ENCODE peak calls at places on chromosomes 16 and 17, in seven cellular contexts. I, J, C, O, M, P and B are unnamed samples.

GRCh38 chr17:57607553-57608120 is 137.5 kb downstream of the CCDC182 start:
- DNase-seq in P (no peak), M (no peak), J (no peak), I (no peak), O (peak), C (no peak), B (no peak)

GRCh38 chr17:48024149-48025039 is 13.2 kb downstream of the COPZ2 start:
- DNase-seq in P (peak), I (peak), O (peak), M (no peak), J (peak), C (peak), B (peak)

GRCh38 chr17:82956726-82957468 is 117.1 kb upstream of the ZNF750 start:
- DNase-seq in I (no peak), P (no peak), C (peak), M (no peak), J (no peak), O (no peak), B (no peak)

GRCh38 chr17:28953444-28954118 is 2.3 kb upstream of the PHF12 start:
- DNase-seq in P (peak), O (no peak), C (no peak), I (no peak), M (no peak), J (peak), B (peak)

GRCh38 chr17:5667871-5668270 is 83.6 kb upstream of the NLRP1 start:
- DNase-seq in C (no peak), M (no peak), P (no peak), I (no peak), J (no peak), O (no peak), B (no peak)

GRCh38 chr17:75876190-75876937 is 2.0 kb downstream of the TRIM47 start:
- DNase-seq in P (peak), O (no peak), C (peak), J (no peak), M (no peak), I (peak), B (peak)

GRCh38 chr17:335691-336090 is 16.9 kb downstream of the RPH3AL start:
- DNase-seq in I (no peak), M (no peak), O (no peak), P (no peak), J (no peak), C (no peak), B (no peak)

GRCh38 chr16:30342751-30343490 is 12.2 kb downstream of the CD2BP2 start:
- DNase-seq in C (no peak), O (no peak), P (peak), M (no peak), J (no peak), I (no peak), B (no peak)

GRCh38 chr17:40349477-40350409 is 14.8 kb downstream of the GJD3 start:
- DNase-seq in I (no peak), M (no peak), C (peak), O (no peak), P (peak), J (no peak), B (no peak)

GRCh38 chr17:31915456-31916100 is 14.1 kb upstream of the UTP6 start:
- DNase-seq in M (no peak), P (no peak), J (no peak), O (no peak), C (no peak), I (no peak), B (no peak)

GRCh38 chr16:14510939-14511797 is 118.9 kb downstream of the PARN start:
- DNase-seq in P (no peak), J (no peak), M (no peak), C (no peak), I (no peak), O (no peak), B (no peak)

GRCh38 chr17:21296097-21297025 is 11.8 kb downstream of the MAP2K3 start:
- DNase-seq in P (no peak), C (peak), O (no peak), M (no peak), J (no peak), I (no peak), B (no peak)

GRCh38 chr17:80086081-80086480 is 15.3 kb upstream of the GAA start:
- DNase-seq in P (no peak), J (no peak), O (no peak), M (no peak), C (no peak), I (no peak), B (no peak)

GRCh38 chr17:72234951-72235350 is 114.1 kb downstream of the SOX9 start:
- DNase-seq in M (no peak), J (no peak), P (no peak), I (no peak), C (no peak), O (no peak), B (no peak)

GRCh38 chr17:38797828-38798227 is 1.5 kb downstream of the PIP4K2B start:
- DNase-seq in O (no peak), J (no peak), I (no peak), P (no peak), C (no peak), M (no peak), B (no peak)

GRCh38 chr17:37816951-37817350 is 72.1 kb upstream of the HNF1B start:
- DNase-seq in I (no peak), M (no peak), J (no peak), C (no peak), P (no peak), O (no peak), B (no peak)

GRCh38 chr16:65904361-65904760 is 462.1 kb upstream of the CDH5 start:
- DNase-seq in O (no peak), C (no peak), J (no peak), M (no peak), I (no peak), P (no peak), B (no peak)

GRCh38 chr17:77454560-77455095 is 313.9 kb downstream of the SEC14L1 start:
- DNase-seq in M (no peak), O (no peak), J (no peak), I (no peak), C (no peak), P (no peak), B (no peak)

GRCh38 chr16:55542459-55543082 is 23.9 kb upstream of the CAPNS2 start:
- DNase-seq in J (no peak), I (no peak), O (no peak), M (no peak), C (no peak), P (no peak), B (no peak)

GRCh38 chr17:7582401-7583252 is 1.0 kb upstream of the MPDU1 start:
- DNase-seq in J (no peak), P (no peak), O (no peak), M (no peak), C (no peak), I (no peak), B (no peak)

GRCh38 chr16:57407521-57408353 is 3.2 kb downstream of the CCL17 start:
- DNase-seq in O (no peak), P (no peak), I (no peak), J (no peak), C (no peak), M (no peak), B (no peak)

GRCh38 chr17:40354191-40355122 is 10.1 kb downstream of the GJD3 start:
- DNase-seq in I (no peak), C (no peak), M (no peak), O (no peak), J (no peak), P (peak), B (no peak)

DNA sequence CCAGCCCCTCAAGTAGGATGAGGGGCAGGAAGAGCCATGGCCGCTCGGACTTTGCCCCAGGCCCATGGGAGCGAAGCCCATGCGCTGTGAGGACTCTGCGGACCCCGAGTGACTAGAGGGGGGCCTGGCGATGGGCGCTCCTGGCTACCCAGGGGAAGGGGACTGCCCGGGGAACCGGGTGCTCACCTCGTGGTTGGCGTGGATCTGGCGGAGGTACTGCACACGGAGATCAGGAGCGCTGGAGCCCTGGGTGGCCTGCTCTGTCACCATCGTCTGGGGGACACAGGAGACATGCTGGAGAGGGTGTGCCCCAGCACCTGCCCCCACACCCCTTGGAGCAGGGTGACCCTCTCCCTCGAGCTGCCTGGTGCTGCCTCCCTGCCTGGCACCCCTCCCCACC is 11.0 kb downstream of the FAAP100 start:
- DNase-seq in C (no peak), O (no peak), I (no peak), M (no peak), J (no peak), P (no peak), B (no peak)
- H3K4me3 ChIP-seq in C (no peak), O (no peak), I (no peak), M (no peak), J (no peak), P (no peak), B (no peak)

GRCh38 chr17:14299261-14300093 is 1.4 kb upstream of the HS3ST3B1 start:
- DNase-seq in M (no peak), P (peak), I (peak), C (no peak), J (no peak), O (no peak), B (peak)
- H3K4me3 ChIP-seq in M (peak), P (peak), I (peak), C (peak), J (no peak), O (peak), B (no peak)

GRCh38 chr16:49528035-49528434 is 154.4 kb downstream of the C16orf78 start:
- DNase-seq in M (no peak), P (no peak), O (no peak), I (no peak), C (no peak), J (no peak), B (no peak)
- H3K4me3 ChIP-seq in M (peak), P (peak), O (peak), I (peak), C (peak), J (no peak), B (no peak)

GRCh38 chr17:16442594-16443389 is 27.4 kb downstream of the TRPV2 start:
- DNase-seq in C (no peak), M (no peak), J (no peak), O (no peak), I (no peak), P (no peak), B (no peak)
- H3K4me3 ChIP-seq in C (no peak), M (no peak), J (peak), O (no peak), I (no peak), P (no peak), B (no peak)

GRCh38 chr17:43360376-43360738 is 38.4 kb upstream of the ARL4D start:
- DNase-seq in O (no peak), I (peak), C (no peak), M (peak), J (no peak), P (peak), B (no peak)

GRCh38 chr17:43363181-43363925 is 35.4 kb upstream of the ARL4D start:
- DNase-seq in O (no peak), P (no peak), M (no peak), J (no peak), I (no peak), C (no peak), B (no peak)

GRCh38 chr17:43363926-43364285 is 34.9 kb upstream of the ARL4D start:
- DNase-seq in O (no peak), M (no peak), J (no peak), P (no peak), C (no peak), I (no peak), B (no peak)

GRCh38 chr17:43359469-43360105 is 39.2 kb upstream of the ARL4D start:
- DNase-seq in J (no peak), M (no peak), C (no peak), P (no peak), I (no peak), O (no peak), B (no peak)

GRCh38 chr17:43360739-43361498 is 37.9 kb upstream of the ARL4D start:
- DNase-seq in O (peak), J (peak), M (peak), I (peak), C (peak), P (peak), B (peak)
- H3K4me3 ChIP-seq in O (peak), J (peak), M (peak), I (peak), C (peak), P (peak), B (peak)

GRCh38 chr16:682493-683395 is 1.4 kb downstream of the JMJD8 start:
- DNase-seq in O (no peak), M (no peak), I (no peak), J (no peak), C (no peak), P (no peak), B (no peak)

GRCh38 chr16:683396-684066 is 603 bp downstream of the JMJD8 start:
- DNase-seq in M (no peak), O (no peak), C (no peak), P (no peak), J (no peak), I (no peak), B (no peak)

GRCh38 chr16:680625-680945 is 375 bp downstream of the STUB1 start:
- DNase-seq in O (no peak), C (no peak), P (no peak), M (no peak), J (no peak), I (no peak), B (no peak)

GRCh38 chr16:680967-681745 is 946 bp downstream of the STUB1 start:
- DNase-seq in C (no peak), O (no peak), I (no peak), P (peak), J (no peak), M (no peak), B (peak)

GRCh38 chr16:681746-682427 is 1.7 kb downstream of the STUB1 start:
- DNase-seq in M (no peak), O (no peak), I (no peak), P (no peak), J (no peak), C (no peak), B (no peak)
- H3K4me3 ChIP-seq in M (peak), O (peak), I (no peak), P (no peak), J (peak), C (peak), B (no peak)

GRCh38 chr16:21644674-21645073 is 7.7 kb downstream of the IGSF6 start:
- DNase-seq in P (no peak), C (no peak), O (no peak), I (no peak), M (no peak), J (no peak), B (no peak)
- H3K4me3 ChIP-seq in P (no peak), C (peak), O (no peak), I (peak), M (no peak), J (no peak), B (no peak)

DNA sequence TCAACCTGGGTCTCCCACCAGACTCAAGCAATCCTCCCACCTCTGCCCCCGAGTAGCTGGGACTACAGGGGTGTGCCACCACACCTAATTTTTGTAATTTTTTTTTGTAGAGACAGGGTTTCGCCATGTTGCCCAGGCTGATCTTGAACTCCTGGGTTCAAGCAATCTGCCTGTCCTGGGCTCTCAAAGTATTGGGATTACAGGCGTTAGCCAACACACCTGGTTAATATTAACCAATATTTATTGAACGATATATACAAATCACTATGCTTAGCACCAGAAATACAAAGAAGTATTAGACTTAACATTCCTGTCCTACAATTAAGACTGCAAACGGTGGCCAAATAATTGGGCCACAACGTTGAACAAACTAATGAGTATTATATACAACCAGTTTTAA is 4.2 kb downstream of the MBTD1 start:
- DNase-seq in J (no peak), O (no peak), M (no peak), P (no peak), C (no peak), I (no peak), B (no peak)
- H3K4me3 ChIP-seq in J (no peak), O (no peak), M (no peak), P (no peak), C (no peak), I (no peak), B (no peak)

GRCh38 chr17:53722407-53722806 is 100.3 kb upstream of the KIF2B start:
- DNase-seq in C (no peak), M (peak), O (no peak), P (no peak), I (no peak), J (no peak), B (no peak)
- H3K4me3 ChIP-seq in C (no peak), M (no peak), O (no peak), P (no peak), I (no peak), J (no peak), B (no peak)

DNA sequence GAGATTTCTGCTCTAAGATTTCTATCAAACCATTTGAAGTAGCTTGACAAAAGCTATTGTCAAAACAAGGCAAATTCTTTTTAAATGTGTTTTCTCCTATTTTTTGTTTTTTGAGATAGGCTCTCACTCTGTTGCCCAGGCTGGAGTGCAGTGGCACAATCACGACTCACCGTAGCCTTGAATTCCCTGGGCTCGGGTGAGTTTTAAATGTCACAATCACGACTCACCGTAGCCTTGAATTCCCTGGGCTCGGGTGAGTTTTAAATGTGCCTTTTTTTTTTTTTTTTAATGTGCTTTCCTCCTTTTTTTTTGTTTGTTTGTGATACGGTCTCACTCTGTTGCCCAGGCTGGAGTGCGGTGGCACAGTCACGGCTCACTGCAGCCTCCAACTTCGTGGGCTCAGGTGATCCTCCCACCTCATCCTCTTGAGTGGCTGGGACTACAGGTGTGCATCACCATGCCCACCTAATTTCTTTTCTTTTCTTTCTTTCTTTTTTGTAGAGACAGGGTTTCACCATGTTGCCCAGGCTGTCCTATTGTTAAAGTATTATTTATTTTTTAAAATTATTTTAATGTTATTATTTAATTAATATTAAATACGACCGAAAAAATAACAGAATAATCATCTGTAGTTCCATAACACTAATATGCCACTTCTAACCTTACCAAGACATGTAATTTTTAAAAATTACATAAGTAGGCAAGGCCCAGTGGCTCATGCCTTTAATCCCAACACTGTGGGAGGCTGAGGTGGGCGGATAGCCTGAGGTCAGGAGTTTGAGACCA is 69.6 kb upstream of the FA2H start:
- DNase-seq in P (no peak), J (no peak), M (no peak), I (no peak), O (no peak), C (no peak), B (peak)
- H3K4me3 ChIP-seq in P (no peak), J (peak), M (no peak), I (no peak), O (no peak), C (no peak), B (no peak)